ENCODE peak calls at places on chromosomes 16 and 17, in eight cellular contexts. V is astrocyte of the cerebellum, C is fibroblast of lung, X is dorsolateral prefrontal cortex, D is suprapubic skin, B is fibroblast of mammary gland, A is A549, H is sigmoid colon. E is an unnamed sample.

GRCh38 chr17:78366109-78366848 is 6.4 kb upstream of the SOCS3 start:
- DNase-seq in V (no peak), C (peak), X (no peak), D (no peak), B (no peak), A (no peak), H (no peak), E (no peak)

GRCh38 chr17:64781013-64781392 is 118.9 kb upstream of the SMURF2 start:
- DNase-seq in V (no peak), C (no peak), X (no peak), D (no peak), B (no peak), A (no peak), H (no peak), E (no peak)

GRCh38 chr17:68433211-68433610 is 24.1 kb downstream of the WIPI1 start:
- DNase-seq in V (no peak), C (no peak), X (no peak), D (no peak), B (no peak), A (no peak), H (no peak), E (no peak)

GRCh38 chr17:57881783-57882291 is 32.0 kb upstream of the MRPS23 start:
- DNase-seq in V (no peak), C (no peak), X (no peak), D (no peak), B (no peak), A (no peak), H (peak), E (no peak)

GRCh38 chr17:63293310-63293709 is 152.8 kb downstream of the CYB561 start:
- DNase-seq in V (peak), C (peak), X (no peak), D (no peak), B (peak), A (no peak), H (no peak), E (no peak)

GRCh38 chr16:89667633-89668032 is 10.0 kb downstream of the SPATA33 start:
- DNase-seq in V (no peak), C (no peak), X (no peak), D (no peak), B (no peak), A (no peak), H (no peak), E (no peak)

GRCh38 chr17:17990282-17990681 is 17.6 kb downstream of the DRC3 start:
- DNase-seq in V (no peak), C (no peak), X (no peak), D (no peak), B (no peak), A (peak), H (no peak), E (no peak)

GRCh38 chr16:47672475-47672874 is 211.3 kb downstream of the PHKB start:
- DNase-seq in V (no peak), C (no peak), X (no peak), D (no peak), B (no peak), A (no peak), H (no peak), E (no peak)

GRCh38 chr16:11481987-11482386 is 104.7 kb downstream of the LITAF start:
- DNase-seq in V (no peak), C (peak), X (no peak), D (no peak), B (peak), A (no peak), H (no peak), E (no peak)

DNA sequence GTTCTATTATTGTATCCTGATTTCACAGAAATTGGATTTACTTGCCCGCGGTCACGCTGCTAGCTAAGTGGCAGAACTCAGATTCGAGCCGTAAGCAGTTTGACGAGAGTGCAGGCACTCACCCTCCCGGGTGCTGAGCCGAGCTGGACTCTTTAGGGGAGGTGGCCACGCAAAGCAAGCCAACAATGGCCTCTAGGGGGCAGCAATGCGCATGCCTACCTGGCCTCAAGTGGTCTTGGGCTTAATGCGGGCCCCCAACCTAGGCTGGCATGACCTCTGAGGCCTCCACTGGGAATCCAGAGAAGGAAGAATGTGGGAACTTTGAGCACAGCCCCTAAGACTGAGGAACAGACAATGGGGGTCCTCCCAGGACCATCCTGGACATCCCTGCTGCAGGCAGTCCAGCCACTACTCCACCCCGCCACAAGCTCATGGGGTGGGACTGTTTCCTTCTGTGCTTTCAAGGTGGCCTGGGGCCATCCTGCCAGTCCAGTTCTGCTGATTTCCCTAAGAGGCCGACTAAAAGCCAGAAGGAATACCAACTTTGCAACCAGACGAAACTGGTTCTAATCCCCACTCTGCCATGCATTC is 276.5 kb downstream of the XYLT1 start:
- DNase-seq in V (no peak), C (peak), X (peak), D (no peak), B (peak), A (peak), H (peak), E (no peak)
- TF ChIP-seq CTCF in V (peak), C (peak), X (peak), D (peak), B (peak), A (peak), H (peak), E (no peak)

GRCh38 chr16:66662445-66663194 is 33.9 kb downstream of the CMTM4 start:
- DNase-seq in V (no peak), C (peak), X (no peak), D (no peak), B (peak), A (peak), H (no peak), E (peak)

GRCh38 chr16:66658860-66659190 is 37.7 kb downstream of the CMTM4 start:
- DNase-seq in V (no peak), C (no peak), X (no peak), D (no peak), B (no peak), A (no peak), H (no peak), E (no peak)

GRCh38 chr16:66658143-66658859 is 38.2 kb downstream of the CMTM4 start:
- DNase-seq in V (no peak), C (no peak), X (no peak), D (no peak), B (no peak), A (no peak), H (no peak), E (no peak)

GRCh38 chr16:66661210-66661560 is 35.4 kb downstream of the CMTM4 start:
- DNase-seq in V (no peak), C (no peak), X (no peak), D (no peak), B (no peak), A (no peak), H (no peak), E (no peak)

DNA sequence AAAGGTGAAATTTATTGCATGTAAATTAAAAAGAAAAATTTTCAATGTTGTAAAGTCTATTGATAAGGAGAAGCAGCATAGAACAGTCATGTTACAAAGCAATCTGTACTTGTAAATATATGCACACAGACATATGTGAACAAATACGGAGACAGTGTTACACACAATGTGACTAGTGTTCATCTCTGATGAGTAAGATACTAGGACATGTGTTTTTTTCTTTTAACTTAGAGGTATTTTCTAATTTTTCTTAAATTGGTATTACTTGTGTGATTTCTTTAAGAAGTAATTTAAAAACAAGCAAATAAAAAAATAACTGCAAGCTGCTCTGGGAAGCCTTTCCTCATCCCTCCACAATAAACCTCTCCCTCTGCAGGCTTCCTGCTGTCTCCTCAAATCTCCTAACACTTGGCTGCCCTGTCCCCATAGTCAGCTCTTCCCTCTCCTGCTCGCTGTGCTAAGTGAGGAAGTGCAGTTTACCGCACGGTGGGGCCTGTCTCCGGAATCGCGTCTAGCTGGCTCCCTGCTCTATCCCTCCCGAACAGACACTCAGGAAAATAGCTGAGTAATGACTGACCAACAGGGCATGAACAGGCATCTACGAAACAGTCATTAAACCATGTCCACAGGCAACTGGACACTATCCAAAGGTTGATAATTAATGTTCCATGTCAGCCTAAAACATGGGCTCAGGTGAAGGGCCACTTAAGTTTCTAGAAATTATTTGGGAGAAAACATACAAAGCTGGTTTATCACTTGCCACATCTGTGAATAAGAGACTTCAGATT is 35.9 kb downstream of the CMTM4 start:
- DNase-seq in V (peak), C (peak), X (peak), D (no peak), B (peak), A (peak), H (peak), E (peak)
- TF ChIP-seq CTCF in V (peak), C (peak), X (no peak), D (no peak), B (peak), A (no peak), H (no peak), E (peak)

DNA sequence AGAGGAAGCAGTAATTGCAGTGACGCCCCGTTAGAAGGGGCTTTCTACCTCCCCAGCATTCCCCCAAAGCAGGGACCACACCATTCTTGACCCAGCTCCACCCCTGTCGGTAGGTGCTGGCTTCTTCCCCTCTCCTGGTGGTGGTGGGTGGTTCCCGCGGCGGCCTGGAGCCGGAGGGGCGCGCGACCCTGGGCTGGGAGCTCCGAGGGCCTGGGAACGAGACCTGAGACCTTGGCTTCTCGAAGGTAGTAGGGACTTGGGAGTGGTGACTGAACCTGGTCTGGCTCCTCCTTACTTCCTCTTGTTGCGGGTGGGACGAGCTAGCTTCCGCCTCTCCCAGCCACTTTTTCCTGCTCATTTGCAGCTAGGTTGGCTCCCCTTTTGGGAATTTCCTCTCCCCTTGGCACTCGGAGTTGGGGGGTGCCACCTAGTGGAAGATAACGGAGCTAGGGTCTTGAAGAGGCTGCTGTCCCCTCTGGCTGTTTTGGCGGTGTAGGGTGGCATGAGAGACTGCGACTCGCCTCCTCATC is 460 bp downstream of the GRN start:
- DNase-seq in V (peak), C (peak), X (peak), D (peak), B (peak), A (peak), H (no peak), E (no peak)
- TF ChIP-seq CTCF in V (peak), C (peak), X (peak), D (peak), B (peak), A (peak), H (no peak), E (peak)

DNA sequence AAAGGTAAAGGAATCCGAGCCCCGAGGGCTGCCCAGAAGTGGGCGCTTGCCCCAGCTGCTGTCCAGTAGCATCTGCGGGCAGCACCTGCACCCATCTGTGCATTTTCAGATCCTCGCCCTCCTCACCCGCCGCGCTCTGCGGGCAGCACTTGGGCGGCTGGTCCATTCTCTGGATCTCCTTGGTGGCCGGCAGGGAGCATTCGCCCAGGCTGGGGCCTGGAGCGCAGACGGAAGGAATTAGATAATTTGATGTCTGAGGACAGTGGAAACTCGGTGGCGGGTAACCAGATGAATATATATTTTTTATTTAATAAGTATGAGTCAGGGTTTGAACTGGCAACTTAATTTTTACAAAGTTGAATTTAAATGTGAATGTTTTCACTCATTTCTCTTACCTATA is 88.5 kb downstream of the NPIPB11 start:
- DNase-seq in V (no peak), C (no peak), X (no peak), D (no peak), B (no peak), A (peak), H (no peak), E (no peak)
- TF ChIP-seq CTCF in V (no peak), C (peak), X (no peak), D (no peak), B (no peak), A (peak), H (no peak), E (no peak)

GRCh38 chr16:850668-851067 is 50.1 kb upstream of the GNG13 start:
- DNase-seq in V (no peak), C (no peak), X (no peak), D (no peak), B (no peak), A (no peak), H (no peak), E (no peak)

GRCh38 chr16:851871-852270 is 51.3 kb upstream of the GNG13 start:
- DNase-seq in V (no peak), C (no peak), X (no peak), D (no peak), B (no peak), A (no peak), H (no peak), E (no peak)

GRCh38 chr16:853306-853705 is 52.8 kb upstream of the GNG13 start:
- DNase-seq in V (no peak), C (no peak), X (no peak), D (no peak), B (no peak), A (no peak), H (no peak), E (no peak)

GRCh38 chr16:852451-853185 is 52.1 kb upstream of the GNG13 start:
- DNase-seq in V (no peak), C (no peak), X (peak), D (no peak), B (no peak), A (no peak), H (no peak), E (no peak)

GRCh38 chr16:851209-851810 is 50.8 kb upstream of the GNG13 start:
- DNase-seq in V (no peak), C (no peak), X (no peak), D (no peak), B (no peak), A (no peak), H (no peak), E (no peak)
- TF ChIP-seq CTCF in V (no peak), C (no peak), X (no peak), D (no peak), B (no peak), A (no peak), H (no peak), E (no peak)

E was measured in RWPE1.